ENCODE peak calls at places on chromosomes 16 and 17, in nine cellular contexts. X, O, R, I, C, H, E, T and Z are unnamed samples.

GRCh38 chr16:19291459-19291858 is 5.9 kb downstream of the CLEC19A start:
- DNase-seq in I (peak; percentile 21), R (no peak), H (no peak), T (no peak), X (peak; percentile 3), O (no peak), C (no peak), E (no peak), Z (no peak)

GRCh38 chr17:36792849-36793248 is 144.4 kb upstream of the LHX1 start:
- DNase-seq in H (no peak), O (no peak), X (no peak), R (no peak), C (no peak), I (no peak), T (no peak), E (no peak), Z (no peak)

GRCh38 chr17:18362509-18363020 is 785 bp downstream of the SHMT1 start:
- DNase-seq in X (peak; percentile 11), C (no peak), R (no peak), E (no peak), H (peak; percentile 19), O (no peak), I (peak; percentile 58), T (peak; percentile 31), Z (peak; percentile 68)

GRCh38 chr16:80583466-80583865 is 42.7 kb downstream of the DYNLRB2 start:
- DNase-seq in X (peak; percentile 76), R (peak; percentile 34), T (peak; percentile 87), O (peak; percentile 7), I (peak; percentile 78), E (peak; percentile 70), C (no peak), H (no peak), Z (no peak)

GRCh38 chr17:79220715-79221291 is 146.2 kb downstream of the ENGASE start:
- DNase-seq in I (no peak), E (no peak), H (no peak), X (no peak), C (no peak), O (no peak), R (no peak), T (no peak), Z (no peak)

GRCh38 chr17:29826045-29826692 is 103.9 kb downstream of the SSH2 start:
- DNase-seq in R (no peak), O (no peak), H (no peak), T (no peak), E (no peak), I (no peak), C (no peak), X (no peak), Z (no peak)

GRCh38 chr17:17303010-17303846 is at the start of gene NT5M:
- DNase-seq in C (peak; percentile 57), T (peak; percentile 53), I (peak; percentile 59), X (peak; percentile 59), H (peak; percentile 82), O (no peak), E (peak; percentile 81), R (peak; percentile 61), Z (peak; percentile 80)

GRCh38 chr17:22435231-22435974 is 743.1 kb downstream of the KCNJ18 start:
- DNase-seq in X (no peak), C (no peak), T (no peak), I (no peak), H (peak; percentile 6), O (no peak), R (no peak), E (no peak), Z (no peak)

GRCh38 chr16:78842950-78843349 is 743.5 kb downstream of the WWOX start:
- DNase-seq in E (no peak), H (no peak), O (no peak), X (no peak), C (no peak), T (no peak), I (no peak), R (no peak), Z (no peak)